ENCODE peak calls at places on chromosomes 7 and 10, in five cellular contexts. A, Z, I, B and P are unnamed samples. For H3K4me1, the result is how much of the 10 kb centered on the place peaks cover.

GRCh38 chr10:16999665-17000451 is 129.8 kb downstream of the CUBN start:
- DNase-seq in A (no peak), Z (no peak), I (no peak), B (no peak), P (no peak)

GRCh38 chr10:30671011-30671616 is 41.6 kb upstream of the LYZL2 start:
- DNase-seq in A (peak), Z (peak), I (no peak), B (peak), P (no peak)

GRCh38 chr10:88186335-88186734 is 322.9 kb downstream of the PTEN start:
- DNase-seq in A (no peak), Z (no peak), I (no peak), B (no peak), P (no peak)

GRCh38 chr7:143929224-143929920 is 5.7 kb upstream of the OR2F2 start:
- DNase-seq in A (no peak), Z (no peak), I (no peak), B (no peak), P (no peak)

GRCh38 chr10:119517235-119518141 is 25.0 kb downstream of the RGS10 start:
- DNase-seq in A (no peak), Z (no peak), I (no peak), B (no peak), P (no peak)

GRCh38 chr10:57964371-57964770 is 303.3 kb downstream of the IPMK start:
- DNase-seq in A (no peak), Z (no peak), I (peak), B (no peak), P (no peak)

GRCh38 chr7:141436676-141437075 is 114.5 kb upstream of the AGK start:
- DNase-seq in A (no peak), Z (no peak), I (no peak), B (no peak), P (no peak)

GRCh38 chr7:90625562-90625961 is 29.4 kb downstream of the CDK14 start:
- DNase-seq in A (peak), Z (peak), I (peak), B (no peak), P (peak)

GRCh38 chr10:71272122-71272771 is 46.8 kb upstream of the SLC29A3 start:
- DNase-seq in A (no peak), Z (no peak), I (no peak), B (no peak), P (no peak)

GRCh38 chr7:130022623-130023175 is 28.5 kb downstream of the ZC3HC1 start:
- DNase-seq in A (no peak), Z (no peak), I (no peak), B (no peak), P (no peak)

GRCh38 chr10:119367841-119368549 is 160.6 kb downstream of the GRK5 start:
- DNase-seq in A (no peak), Z (no peak), I (no peak), B (no peak), P (no peak)

GRCh38 chr7:39688611-39689485 is 65.5 kb downstream of the RALA start:
- DNase-seq in A (no peak), Z (no peak), I (no peak), B (no peak), P (no peak)

GRCh38 chr7:134532155-134533089 is 5.1 kb downstream of the AKR1B10 start:
- DNase-seq in A (peak), Z (no peak), I (no peak), B (no peak), P (peak)

DNA sequence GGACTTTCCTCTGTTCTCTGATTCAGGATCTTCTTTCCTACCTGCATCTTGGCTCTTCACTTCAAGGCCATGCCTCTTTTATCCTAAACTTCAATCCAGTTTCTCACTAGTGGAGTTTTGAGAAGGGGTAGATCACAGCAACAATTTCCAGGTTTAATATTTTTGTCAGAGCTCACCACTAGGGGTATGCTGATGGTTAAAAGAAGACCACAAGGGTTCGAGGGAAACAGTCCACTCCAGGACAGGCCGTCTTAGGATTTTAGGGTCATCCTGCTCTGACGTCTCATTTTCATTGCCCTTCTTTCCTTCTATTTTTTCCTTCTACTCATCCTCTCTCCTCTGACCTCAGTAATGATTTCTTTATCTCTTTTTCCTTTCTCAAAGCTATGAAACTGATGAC is 11.3 kb downstream of the STAG3 start:
- DNase-seq in A (no peak), Z (no peak), I (no peak), B (no peak), P (no peak)
- TF ChIP-seq CTCF in A (no peak), Z (peak), I (no peak), B (peak), P (no peak)

GRCh38 chr10:98168147-98168546 is 33.7 kb downstream of the R3HCC1L start:
- DNase-seq in A (no peak), Z (no peak), I (no peak), B (no peak), P (no peak)
- H3K4me1 ChIP-seq in A (under half), Z (under half), I (under half), B (under half), P (under half)

GRCh38 chr7:145848691-145849090 is 267.9 kb upstream of the CNTNAP2 start:
- DNase-seq in A (no peak), Z (peak), I (no peak), B (peak), P (no peak)
- TF ChIP-seq CTCF in A (no peak), Z (peak), I (no peak), B (peak), P (no peak)

DNA sequence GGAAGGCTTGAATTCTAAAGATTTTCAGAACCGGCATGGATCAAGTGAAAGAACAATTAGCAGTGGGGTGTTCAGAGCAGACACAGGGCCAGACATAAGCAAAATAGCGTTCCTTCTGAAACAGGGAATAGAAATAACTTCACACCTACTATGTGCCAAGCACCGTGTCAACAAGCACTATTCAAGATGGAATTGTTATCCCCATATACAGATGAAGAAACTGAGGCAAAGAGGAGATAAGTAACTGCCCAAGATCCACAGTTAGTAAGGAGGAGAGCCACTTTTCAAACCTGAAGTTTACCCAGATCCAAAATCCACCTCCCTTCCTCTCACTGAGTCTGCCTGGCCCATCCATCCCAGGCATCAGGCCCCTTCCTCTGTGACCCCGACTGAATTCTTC is 73.6 kb upstream of the PIK3CG start:
- DNase-seq in A (no peak), Z (no peak), I (no peak), B (no peak), P (no peak)
- H3K4me1 ChIP-seq in A (under half), Z (under half), I (under half), B (under half), P (under half)

GRCh38 chr7:26381476-26382175 is 90.0 kb downstream of the SNX10 start:
- DNase-seq in A (no peak), Z (no peak), I (no peak), B (no peak), P (no peak)
- TF ChIP-seq CTCF in A (no peak), Z (no peak), I (no peak), B (no peak), P (no peak)